ENCODE peak calls at places on chromosomes 3 and 15, in seven cellular contexts. One of them, this sample, is unnamed.

GRCh38 chr15:99982662-99983061 is 249.4 kb upstream of the LYSMD4 start:
- DNase-seq in AG04450: no peak
- DNase-seq in activated CD8-positive, alpha-beta memory T cell treated with anti-CD3 and anti-CD28 coated beads for 1 hour: no peak
- DNase-seq in NCI-H2107: no peak
- DNase-seq in fibroblast of lung: no peak
- DNase-seq in RWPE1: no peak
- DNase-seq in thoracic aorta: no peak
- DNase-seq in this sample: no peak

GRCh38 chr15:64092075-64092820 is 1.4 kb downstream of the CIAO2A start:
- DNase-seq in AG04450: no peak
- DNase-seq in activated CD8-positive, alpha-beta memory T cell treated with anti-CD3 and anti-CD28 coated beads for 1 hour: no peak
- DNase-seq in NCI-H2107: no peak
- DNase-seq in fibroblast of lung: no peak
- DNase-seq in RWPE1: no peak
- DNase-seq in thoracic aorta: no peak
- DNase-seq in this sample: no peak

GRCh38 chr15:94709319-94709718 is 478.0 kb downstream of the MCTP2 start:
- DNase-seq in AG04450: no peak
- DNase-seq in activated CD8-positive, alpha-beta memory T cell treated with anti-CD3 and anti-CD28 coated beads for 1 hour: no peak
- DNase-seq in NCI-H2107: no peak
- DNase-seq in fibroblast of lung: no peak
- DNase-seq in RWPE1: no peak
- DNase-seq in thoracic aorta: no peak
- DNase-seq in this sample: no peak

GRCh38 chr3:142273501-142273900 is 48.1 kb upstream of the GK5 start:
- DNase-seq in AG04450: no peak
- DNase-seq in activated CD8-positive, alpha-beta memory T cell treated with anti-CD3 and anti-CD28 coated beads for 1 hour: no peak
- DNase-seq in NCI-H2107: no peak
- DNase-seq in fibroblast of lung: no peak
- DNase-seq in RWPE1: no peak
- DNase-seq in thoracic aorta: no peak
- DNase-seq in this sample: no peak

GRCh38 chr15:55322452-55322851 is 3.4 kb downstream of the PIGB start:
- DNase-seq in AG04450: no peak
- DNase-seq in activated CD8-positive, alpha-beta memory T cell treated with anti-CD3 and anti-CD28 coated beads for 1 hour: no peak
- DNase-seq in NCI-H2107: no peak
- DNase-seq in fibroblast of lung: no peak
- DNase-seq in RWPE1: no peak
- DNase-seq in thoracic aorta: no peak
- DNase-seq in this sample: no peak

GRCh38 chr3:196399485-196399945 is 32.7 kb downstream of the UBXN7 start:
- DNase-seq in AG04450: no peak
- DNase-seq in activated CD8-positive, alpha-beta memory T cell treated with anti-CD3 and anti-CD28 coated beads for 1 hour: no peak
- DNase-seq in NCI-H2107: no peak
- DNase-seq in fibroblast of lung: no peak
- DNase-seq in RWPE1: peak; percentile 49
- DNase-seq in thoracic aorta: no peak
- DNase-seq in this sample: no peak

GRCh38 chr3:72462611-72463011 is 385.6 kb downstream of the SHQ1 start:
- DNase-seq in AG04450: no peak
- DNase-seq in activated CD8-positive, alpha-beta memory T cell treated with anti-CD3 and anti-CD28 coated beads for 1 hour: no peak
- DNase-seq in NCI-H2107: no peak
- DNase-seq in fibroblast of lung: no peak
- DNase-seq in RWPE1: no peak
- DNase-seq in thoracic aorta: no peak
- DNase-seq in this sample: no peak

GRCh38 chr15:61131598-61131954 is 97.5 kb downstream of the RORA start:
- DNase-seq in AG04450: no peak
- DNase-seq in activated CD8-positive, alpha-beta memory T cell treated with anti-CD3 and anti-CD28 coated beads for 1 hour: no peak
- DNase-seq in NCI-H2107: no peak
- DNase-seq in fibroblast of lung: no peak
- DNase-seq in RWPE1: no peak
- DNase-seq in thoracic aorta: no peak
- DNase-seq in this sample: no peak

This sample was measured in progenitor cell of endocrine pancreas.